ENCODE peak calls at places on chromosomes 1 and 21, in four cellular contexts. Y is epithelial cell of esophagus, M is psoas muscle, U is MCF 10A. O is an unnamed sample.

GRCh38 chr1:57017717-57018116 is 51.9 kb upstream of the C8B start:
- DNase-seq in Y (no peak), M (no peak), U (peak), O (no peak)

GRCh38 chr1:115641762-115642167 is at the start of gene VANGL1:
- DNase-seq in Y (peak), M (peak), U (peak), O (peak)

GRCh38 chr1:79043506-79043905 is 37.0 kb upstream of the ADGRL4 start:
- DNase-seq in Y (no peak), M (no peak), U (no peak), O (no peak)

GRCh38 chr1:100250264-100250663 is 630 bp upstream of the DBT start:
- DNase-seq in Y (no peak), M (no peak), U (no peak), O (no peak)

GRCh38 chr1:12056331-12056841 is 6.7 kb upstream of the TNFRSF8 start:
- DNase-seq in Y (peak), M (no peak), U (no peak), O (no peak)

GRCh38 chr1:35448344-35448801 is 108.8 kb downstream of the KIAA0319L start:
- DNase-seq in Y (peak), M (no peak), U (peak), O (no peak)

GRCh38 chr1:167627865-167628641 is 2.0 kb upstream of the RCSD1 start:
- DNase-seq in Y (no peak), M (peak), U (no peak), O (no peak)

GRCh38 chr1:180863158-180863775 is 49.4 kb upstream of the KIAA1614 start:
- DNase-seq in Y (peak), M (no peak), U (peak), O (no peak)

GRCh38 chr1:32539584-32540571 is 651 bp downstream of the ZBTB8A start:
- DNase-seq in Y (peak), M (peak), U (peak), O (peak)

GRCh38 chr1:168991667-168992475 is 114.6 kb upstream of the ATP1B1 start:
- DNase-seq in Y (peak), M (no peak), U (peak), O (no peak)

GRCh38 chr21:24840287-24840686 is 767.0 kb downstream of the MRPL39 start:
- DNase-seq in Y (no peak), M (no peak), U (no peak), O (no peak)

GRCh38 chr1:8283058-8283884 is 34.6 kb upstream of the SLC45A1 start:
- DNase-seq in Y (no peak), M (no peak), U (no peak), O (no peak)

GRCh38 chr1:36304970-36305914 is 926 bp upstream of the SH3D21 start:
- DNase-seq in Y (no peak), M (no peak), U (no peak), O (no peak)

GRCh38 chr21:42567181-42567560 is 53.5 kb downstream of the SLC37A1 start:
- DNase-seq in Y (no peak), M (no peak), U (no peak), O (peak)

GRCh38 chr1:213997031-213997771 is 9.4 kb downstream of the PROX1 start:
- DNase-seq in Y (no peak), M (no peak), U (no peak), O (no peak)

GRCh38 chr1:155008015-155008941 is 5.7 kb downstream of the ZBTB7B start:
- DNase-seq in Y (no peak), M (no peak), U (no peak), O (peak)

GRCh38 chr21:34946385-34947121 is 102.5 kb downstream of the RUNX1 start:
- DNase-seq in Y (no peak), M (no peak), U (no peak), O (no peak)

GRCh38 chr1:64343105-64343960 is 126.6 kb upstream of the CACHD1 start:
- DNase-seq in Y (peak), M (no peak), U (peak), O (no peak)

GRCh38 chr1:37995773-37996379 is 6.1 kb upstream of the SF3A3 start:
- DNase-seq in Y (peak), M (peak), U (no peak), O (peak)

GRCh38 chr1:11887666-11888007 is 28.9 kb upstream of the NPPB start:
- DNase-seq in Y (no peak), M (no peak), U (no peak), O (no peak)

GRCh38 chr1:182080955-182081582 is 19.6 kb upstream of the ZNF648 start:
- DNase-seq in Y (peak), M (no peak), U (peak), O (no peak)

GRCh38 chr1:59520194-59520593 is 223.3 kb downstream of the FGGY start:
- DNase-seq in Y (no peak), M (no peak), U (no peak), O (no peak)

GRCh38 chr1:224251741-224252146 is 68.7 kb downstream of the DEGS1 start:
- DNase-seq in Y (no peak), M (no peak), U (no peak), O (no peak)

GRCh38 chr1:247387096-247387495 is 28.9 kb upstream of the NLRP3 start:
- DNase-seq in Y (no peak), M (no peak), U (no peak), O (no peak)

GRCh38 chr1:33821291-33821690 is 42.6 kb upstream of the HMGB4 start:
- DNase-seq in Y (no peak), M (no peak), U (no peak), O (no peak)

GRCh38 chr1:30668546-30669327 is 54.6 kb downstream of the MATN1 start:
- DNase-seq in Y (no peak), M (peak), U (no peak), O (no peak)

GRCh38 chr1:167057297-167057688 is 32.9 kb downstream of the GPA33 start:
- DNase-seq in Y (peak), M (no peak), U (peak), O (no peak)

GRCh38 chr1:16218014-16218673 is 5.7 kb upstream of the ARHGEF19 start:
- DNase-seq in Y (no peak), M (no peak), U (no peak), O (no peak)

GRCh38 chr1:68321084-68321685 is 88.9 kb upstream of the WLS start:
- DNase-seq in Y (peak), M (peak), U (no peak), O (peak)

GRCh38 chr1:34612091-34612631 is 142.7 kb upstream of the GJB5 start:
- DNase-seq in Y (no peak), M (no peak), U (no peak), O (no peak)

GRCh38 chr1:204706838-204707509 is 21.4 kb upstream of the LRRN2 start:
- DNase-seq in Y (no peak), M (no peak), U (no peak), O (no peak)

GRCh38 chr1:224328644-224329043 is 1.3 kb downstream of the NVL start:
- DNase-seq in Y (no peak), M (no peak), U (no peak), O (no peak)

GRCh38 chr1:164524810-164525209 is 34.2 kb upstream of the PBX1 start:
- DNase-seq in Y (no peak), M (no peak), U (peak), O (no peak)

GRCh38 chr1:2530501-2531361 is 668 bp upstream of the HES5 start:
- DNase-seq in Y (peak), M (no peak), U (peak), O (peak)

GRCh38 chr1:160639652-160640051 is 7.2 kb downstream of the SLAMF1 start:
- DNase-seq in Y (no peak), M (no peak), U (no peak), O (no peak)

GRCh38 chr21:15688809-15689208 is 41.0 kb upstream of the USP25 start:
- DNase-seq in Y (no peak), M (no peak), U (peak), O (no peak)

GRCh38 chr1:42206164-42206563 is 41.6 kb upstream of the GUCA2A start:
- DNase-seq in Y (peak), M (no peak), U (no peak), O (no peak)

GRCh38 chr1:204480515-204480914 is 14.1 kb downstream of the PIK3C2B start:
- DNase-seq in Y (no peak), M (no peak), U (no peak), O (peak)

GRCh38 chr1:171141336-171142051 is 43.6 kb upstream of the FMO2 start:
- DNase-seq in Y (no peak), M (no peak), U (peak), O (peak)
- TF ChIP-seq CTCF in Y (no peak), M (no peak), U (no peak), O (no peak)

GRCh38 chr1:201582261-201582951 is 43.5 kb downstream of the NAV1 start:
- DNase-seq in Y (peak), M (no peak), U (peak), O (no peak)
- TF ChIP-seq CTCF in Y (no peak), M (no peak), U (no peak), O (no peak)

GRCh38 chr1:208242829-208243521 is 1.2 kb downstream of the PLXNA2 start:
- DNase-seq in Y (peak), M (peak), U (peak), O (peak)
- TF ChIP-seq CTCF in Y (no peak), M (peak), U (peak), O (no peak)

GRCh38 chr1:109649380-109649987 is 6.4 kb upstream of the GSTM4 start:
- DNase-seq in Y (no peak), M (no peak), U (no peak), O (no peak)
- TF ChIP-seq CTCF in Y (no peak), M (peak), U (no peak), O (peak)

GRCh38 chr1:25247829-25248754 is 838 bp upstream of the RSRP1 start:
- DNase-seq in Y (no peak), M (no peak), U (no peak), O (no peak)
- TF ChIP-seq CTCF in Y (no peak), M (no peak), U (no peak), O (no peak)

O was measured in left lung.